ENCODE peak calls at places on chromosomes 2 and 18, in eight cellular contexts. Y is SK-N-SH, Z is K562, O is HCT116, N is GM23338, P is GM12878, F is HL-60, R is HepG2. S is an unnamed sample.

GRCh38 chr2:74982581-74982980 is 24.1 kb downstream of the POLE4 start:
- DNase-seq in Y (no peak), Z (no peak), O (no peak), N (no peak), P (no peak), F (no peak), R (peak), S (no peak)

GRCh38 chr18:35582310-35582682 is 756 bp downstream of the GALNT1 start:
- DNase-seq in Y (no peak), Z (peak), O (no peak), N (no peak), P (no peak), F (no peak), R (no peak), S (no peak)

GRCh38 chr2:111972955-111973565 is 74.7 kb downstream of the MERTK start:
- DNase-seq in Y (no peak), Z (no peak), O (no peak), N (no peak), P (peak), F (no peak), R (no peak), S (no peak)

GRCh38 chr2:62641410-62641843 is 64.1 kb upstream of the EHBP1 start:
- DNase-seq in Y (no peak), Z (no peak), O (no peak), N (no peak), P (no peak), F (no peak), R (no peak), S (no peak)

GRCh38 chr2:100278501-100278900 is 43.8 kb downstream of the LONRF2 start:
- DNase-seq in Y (no peak), Z (no peak), O (no peak), N (no peak), P (no peak), F (no peak), R (no peak), S (no peak)

GRCh38 chr2:176755537-176756135 is 457.0 kb upstream of the HNRNPA3 start:
- DNase-seq in Y (no peak), Z (no peak), O (no peak), N (no peak), P (no peak), F (no peak), R (no peak), S (no peak)

GRCh38 chr2:71614976-71615768 is 161.8 kb downstream of the DYSF start:
- DNase-seq in Y (peak), Z (no peak), O (no peak), N (no peak), P (no peak), F (no peak), R (peak), S (no peak)

GRCh38 chr2:241017228-241017940 is 19.0 kb downstream of the SNED1 start:
- DNase-seq in Y (no peak), Z (no peak), O (no peak), N (no peak), P (no peak), F (no peak), R (no peak), S (no peak)

GRCh38 chr2:6294791-6295190 is 570.9 kb downstream of the CMPK2 start:
- DNase-seq in Y (no peak), Z (no peak), O (no peak), N (no peak), P (no peak), F (no peak), R (no peak), S (no peak)

GRCh38 chr2:97067279-97068004 is 27.2 kb downstream of the FAHD2B start:
- DNase-seq in Y (no peak), Z (no peak), O (no peak), N (no peak), P (no peak), F (no peak), R (no peak), S (no peak)

GRCh38 chr2:42270757-42271156 is 90.3 kb downstream of the COX7A2L start:
- DNase-seq in Y (no peak), Z (no peak), O (no peak), N (no peak), P (no peak), F (no peak), R (no peak), S (no peak)

GRCh38 chr18:24801011-24801410 is 340.6 kb downstream of the HRH4 start:
- DNase-seq in Y (no peak), Z (no peak), O (no peak), N (no peak), P (no peak), F (no peak), R (no peak), S (no peak)

GRCh38 chr2:136168605-136169210 is 50.8 kb upstream of the CXCR4 start:
- DNase-seq in Y (no peak), Z (no peak), O (no peak), N (no peak), P (no peak), F (peak), R (no peak), S (no peak)

GRCh38 chr2:12008425-12009061 is 262.1 kb downstream of the LPIN1 start:
- DNase-seq in Y (no peak), Z (no peak), O (no peak), N (no peak), P (peak), F (no peak), R (no peak), S (no peak)

GRCh38 chr2:58862234-58862633 is 621.1 kb upstream of the FANCL start:
- DNase-seq in Y (no peak), Z (no peak), O (no peak), N (no peak), P (peak), F (no peak), R (no peak), S (no peak)

GRCh38 chr2:148130571-148130970 is 109.7 kb downstream of the MBD5 start:
- DNase-seq in Y (no peak), Z (no peak), O (no peak), N (peak), P (no peak), F (no peak), R (peak), S (no peak)

GRCh38 chr2:38274286-38275276 is 102.5 kb downstream of the ATL2 start:
- DNase-seq in Y (peak), Z (peak), O (peak), N (peak), P (peak), F (peak), R (peak), S (peak)

GRCh38 chr2:49113046-49113445 is 41.3 kb downstream of the FSHR start:
- DNase-seq in Y (peak), Z (no peak), O (no peak), N (no peak), P (no peak), F (no peak), R (no peak), S (no peak)

GRCh38 chr2:237128026-237128703 is 42.5 kb downstream of the COPS8 start:
- DNase-seq in Y (peak), Z (no peak), O (peak), N (peak), P (no peak), F (no peak), R (peak), S (peak)
- TF ChIP-seq POLR2AphosphoS5 in Y (peak), Z (no peak), O (peak), N (no peak), P (no peak), F (no peak), R (no peak), S (peak)

GRCh38 chr2:134776836-134777235 is 58.0 kb upstream of the TMEM163 start:
- DNase-seq in Y (no peak), Z (no peak), O (no peak), N (no peak), P (no peak), F (no peak), R (no peak), S (no peak)

GRCh38 chr2:134774074-134774742 is 55.4 kb upstream of the TMEM163 start:
- DNase-seq in Y (peak), Z (peak), O (no peak), N (no peak), P (no peak), F (no peak), R (no peak), S (no peak)

GRCh38 chr2:134773372-134774073 is 54.7 kb upstream of the TMEM163 start:
- DNase-seq in Y (peak), Z (no peak), O (no peak), N (peak), P (no peak), F (no peak), R (no peak), S (no peak)

GRCh38 chr2:134772493-134773169 is 53.8 kb upstream of the TMEM163 start:
- DNase-seq in Y (no peak), Z (no peak), O (no peak), N (peak), P (no peak), F (no peak), R (no peak), S (no peak)

GRCh38 chr2:134774786-134775641 is 56.2 kb upstream of the TMEM163 start:
- DNase-seq in Y (peak), Z (no peak), O (peak), N (no peak), P (no peak), F (no peak), R (no peak), S (no peak)
- TF ChIP-seq REST in Y (no peak), Z (no peak), O (no peak), N (no peak), P (no peak), F (no peak), R (no peak), S (no peak)

DNA sequence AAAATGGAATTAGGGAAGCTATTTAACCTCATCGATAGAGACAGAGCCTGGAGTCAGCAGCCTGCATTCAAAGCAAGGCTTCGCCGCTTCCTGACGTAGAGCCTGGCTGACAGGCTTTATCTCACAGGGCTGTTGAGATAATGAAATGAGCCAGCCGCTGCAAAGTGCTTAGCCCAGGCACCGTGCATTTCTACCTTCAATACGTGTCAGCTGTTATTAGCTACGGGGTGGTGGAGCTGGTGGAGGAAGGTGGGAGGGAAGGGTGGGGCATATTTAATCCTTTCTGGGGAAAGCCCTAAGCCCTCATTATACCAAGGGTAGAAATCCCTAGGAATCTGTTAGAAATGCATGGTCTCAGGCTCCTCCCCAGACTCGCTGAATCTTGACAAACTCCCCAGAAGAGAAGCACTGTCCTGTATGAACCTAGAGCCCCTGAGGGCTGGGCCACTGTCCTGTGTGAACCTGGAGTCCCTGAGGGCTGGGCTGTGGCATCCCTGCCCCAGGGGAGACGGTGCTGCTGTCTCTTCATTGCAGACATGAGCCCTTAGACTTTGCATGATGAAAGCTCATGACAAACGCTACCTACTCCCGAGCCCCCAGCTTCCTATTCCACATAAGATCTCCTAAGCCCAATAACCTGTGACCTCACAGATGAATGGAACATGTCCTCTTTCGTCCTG is 72.4 kb downstream of the ALPK2 start:
- DNase-seq in Y (peak), Z (no peak), O (no peak), N (no peak), P (no peak), F (no peak), R (no peak), S (no peak)
- TF ChIP-seq POLR2AphosphoS5 in Y (no peak), Z (no peak), O (no peak), N (no peak), P (peak), F (no peak), R (no peak), S (no peak)

GRCh38 chr2:119771331-119771730 is 11.6 kb downstream of the PTPN4 start:
- DNase-seq in Y (peak), Z (peak), O (no peak), N (no peak), P (no peak), F (no peak), R (no peak), S (no peak)
- TF ChIP-seq REST in Y (no peak), Z (no peak), O (no peak), N (no peak), P (no peak), F (no peak), R (no peak), S (no peak)

GRCh38 chr2:150274108-150274507 is 213.4 kb downstream of the RND3 start:
- DNase-seq in Y (no peak), Z (no peak), O (no peak), N (no peak), P (no peak), F (no peak), R (no peak), S (no peak)
- TF ChIP-seq POLR2AphosphoS5 in Y (no peak), Z (no peak), O (no peak), N (no peak), P (no peak), F (no peak), R (no peak), S (no peak)

DNA sequence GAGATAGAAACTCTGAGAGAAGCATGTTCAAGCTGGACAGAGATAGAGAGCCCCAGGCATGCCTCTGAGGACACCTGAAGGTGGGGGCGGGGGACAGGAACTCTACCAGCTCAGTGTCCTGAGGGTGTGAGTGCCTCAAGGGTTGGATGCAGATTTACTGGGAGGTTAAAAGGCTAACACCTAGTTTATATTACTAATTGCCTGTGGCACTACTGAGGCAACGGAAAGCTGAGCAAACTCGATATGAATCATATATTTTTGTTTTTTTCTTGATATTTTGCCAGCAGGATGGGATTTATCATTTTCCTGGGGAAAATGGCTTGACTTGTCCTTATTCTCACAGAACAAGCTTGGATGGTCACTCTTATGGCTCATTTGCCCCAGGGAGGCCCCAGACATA is 319.5 kb downstream of the ALK start:
- DNase-seq in Y (no peak), Z (no peak), O (no peak), N (no peak), P (no peak), F (no peak), R (no peak), S (no peak)
- TF ChIP-seq REST in Y (no peak), Z (no peak), O (no peak), N (no peak), P (no peak), F (no peak), R (no peak), S (no peak)

GRCh38 chr2:120735750-120736170 is at the start of gene GLI2:
- DNase-seq in Y (peak), Z (peak), O (peak), N (peak), P (no peak), F (peak), R (peak), S (no peak)
- TF ChIP-seq POLR2AphosphoS5 in Y (no peak), Z (no peak), O (no peak), N (peak), P (no peak), F (no peak), R (no peak), S (no peak)